ENCODE peak calls at places on chromosomes 6 and 20, in nine cellular contexts. R is NCI-H524; O is cardiac fibroblast; X is AML-193; Q is endothelial cell; N is MV-4-11; M is NCI-H510A treated with DMSO at 0.1 percent for 48 hours; Z is sigmoid colon; F is activated CD8-positive, alpha-beta memory T cell treated with anti-CD3 and anti-CD28 coated beads for 1 hour. E is an unnamed sample.

GRCh38 chr6:20279608-20280287 is 67.5 kb upstream of the MBOAT1 start:
- DNase-seq in R (peak; percentile 12), Z (no peak), M (no peak), O (no peak), Q (no peak), F (no peak), N (peak; percentile 11), X (no peak), E (no peak)

GRCh38 chr6:99013145-99013544 is 65.4 kb upstream of the FBXL4 start:
- DNase-seq in Q (no peak), N (peak; percentile 79), O (peak; percentile 24), R (no peak), Z (no peak), M (no peak), X (peak; percentile 77), F (no peak), E (no peak)

GRCh38 chr20:58993332-58994248 is 12.5 kb downstream of the NELFCD start:
- DNase-seq in R (no peak), X (no peak), F (no peak), Q (no peak), O (no peak), Z (peak; percentile 56), M (no peak), N (no peak), E (no peak)

GRCh38 chr20:32304121-32304520 is 26.7 kb downstream of the KIF3B start:
- DNase-seq in M (no peak), X (no peak), Q (no peak), O (no peak), N (no peak), Z (no peak), R (no peak), F (no peak), E (no peak)

GRCh38 chr6:43076093-43076927 is at the start of gene PTK7:
- DNase-seq in R (peak; percentile 68), X (no peak), N (no peak), M (peak; percentile 92), Q (peak; percentile 87), F (no peak), Z (no peak), O (peak; percentile 75), E (no peak)

GRCh38 chr20:49987015-49987867 is 4.5 kb downstream of the SNAI1 start:
- DNase-seq in N (no peak), R (peak; percentile 74), X (no peak), O (no peak), M (no peak), F (no peak), Q (no peak), Z (no peak), E (no peak)

GRCh38 chr20:14005996-14006395 is 10.7 kb downstream of the MACROD2 start:
- DNase-seq in X (no peak), Q (no peak), F (no peak), R (no peak), O (no peak), M (no peak), N (no peak), Z (no peak), E (no peak)

GRCh38 chr6:109166643-109167042 is 71.3 kb downstream of the CEP57L1 start:
- DNase-seq in M (no peak), Z (no peak), F (no peak), O (no peak), Q (no peak), N (no peak), R (no peak), X (no peak), E (no peak)

GRCh38 chr6:51398793-51399192 is 580.1 kb downstream of the TFAP2B start:
- DNase-seq in O (no peak), R (no peak), Z (no peak), N (no peak), F (no peak), Q (no peak), M (peak; percentile 25), X (no peak), E (no peak)

GRCh38 chr6:144297498-144298166 is 12.5 kb downstream of the UTRN start:
- DNase-seq in R (no peak), Z (no peak), N (no peak), X (no peak), M (no peak), Q (no peak), F (no peak), O (no peak), E (no peak)

GRCh38 chr6:130365166-130366010 is 429 bp upstream of the TMEM200A start:
- DNase-seq in X (no peak), M (no peak), R (peak; percentile 77), N (no peak), F (no peak), O (peak; percentile 68), Z (peak; percentile 80), Q (peak; percentile 91), E (no peak)

GRCh38 chr6:38169221-38169674 is 349.7 kb downstream of the ZFAND3 start:
- DNase-seq in F (no peak), Q (no peak), Z (no peak), R (no peak), O (no peak), M (no peak), X (no peak), N (no peak), E (no peak)

GRCh38 chr6:129766959-129767728 is 57.2 kb upstream of the ARHGAP18 start:
- DNase-seq in O (peak; percentile 46), Z (peak; percentile 59), M (peak; percentile 53), F (no peak), R (peak; percentile 94), Q (peak; percentile 46), X (peak; percentile 28), N (peak; percentile 73), E (peak; percentile 35)

GRCh38 chr6:148524976-148525375 is 182.3 kb downstream of the SASH1 start:
- DNase-seq in X (no peak), M (no peak), O (peak; percentile 74), R (no peak), Q (no peak), Z (no peak), N (peak; percentile 26), F (no peak), E (no peak)

E was measured in stimulated activated CD8-positive, alpha-beta memory T cell treated with anti-CD3 and anti-CD28 coated beads, Interleukin-7, amount 100 ng/mL, for 1 hour.